ENCODE peak calls at places on chromosome 12, in nine cellular contexts. L, A, R, M, Z, F, G, U and V are unnamed samples.

GRCh38 chr12:6635375-6635855 is 344 bp downstream of the LPAR5 start:
- DNase-seq in U (no peak), L (no peak), F (no peak), A (no peak), R (no peak), Z (no peak), M (peak; percentile 47), G (no peak), V (no peak)

GRCh38 chr12:124236651-124237050 is 58.2 kb upstream of the RFLNA start:
- DNase-seq in G (peak; percentile 20), F (peak; percentile 96), R (no peak), L (no peak), M (no peak), U (peak; percentile 34), A (no peak), Z (peak; percentile 54), V (peak; percentile 87)

GRCh38 chr12:27751386-27752047 is 28.5 kb upstream of the KLHL42 start:
- DNase-seq in M (no peak), L (no peak), A (no peak), Z (no peak), U (no peak), F (no peak), R (no peak), G (no peak), V (no peak)

GRCh38 chr12:66804555-66804954 is 125.7 kb upstream of the GRIP1 start:
- DNase-seq in F (no peak), Z (no peak), A (no peak), G (no peak), M (no peak), U (no peak), R (no peak), L (no peak), V (no peak)

GRCh38 chr12:2008677-2009076 is 4.4 kb upstream of the DCP1B start:
- DNase-seq in R (no peak), G (peak; percentile 86), U (no peak), L (no peak), A (no peak), M (no peak), Z (no peak), F (peak; percentile 33), V (no peak)

GRCh38 chr12:50411051-50411660 is 10.5 kb downstream of the LARP4 start:
- DNase-seq in U (no peak), Z (no peak), M (no peak), A (no peak), L (no peak), R (no peak), G (peak; percentile 20), F (no peak), V (no peak)

GRCh38 chr12:102816816-102817434 is 100.1 kb downstream of the PAH start:
- DNase-seq in M (no peak), Z (peak; percentile 16), F (peak; percentile 4), R (no peak), G (peak; percentile 27), A (no peak), U (peak; percentile 6), L (no peak), V (no peak)

GRCh38 chr12:109625131-109625559 is 51.6 kb downstream of the MVK start:
- DNase-seq in U (peak; percentile 29), Z (peak; percentile 89), A (no peak), F (peak; percentile 19), R (no peak), L (no peak), G (no peak), M (no peak), V (peak; percentile 18)

GRCh38 chr12:752673-753400 is 458 bp downstream of the WNK1 start:
- DNase-seq in U (peak; percentile 33), L (peak; percentile 16), A (peak; percentile 24), G (peak; percentile 48), M (peak; percentile 40), Z (no peak), R (peak; percentile 21), F (no peak), V (no peak)

GRCh38 chr12:60194682-60195081 is 598.9 kb downstream of the SLC16A7 start:
- DNase-seq in U (no peak), Z (no peak), F (peak; percentile 27), G (peak; percentile 53), R (no peak), A (no peak), M (no peak), L (no peak), V (no peak)

GRCh38 chr12:50221228-50222008 is 54.2 kb upstream of the CERS5 start:
- DNase-seq in Z (no peak), A (no peak), F (peak; percentile 83), M (no peak), L (peak; percentile 95), G (peak; percentile 96), U (peak; percentile 92), R (no peak), V (peak; percentile 75)

GRCh38 chr12:121357331-121357730 is 5.1 kb upstream of the ANAPC5 start:
- DNase-seq in Z (no peak), M (no peak), A (no peak), R (no peak), G (no peak), F (no peak), L (no peak), U (no peak), V (no peak)

GRCh38 chr12:1013618-1014489 is 22.8 kb downstream of the ERC1 start:
- DNase-seq in R (no peak), L (no peak), M (no peak), G (peak; percentile 86), U (peak; percentile 76), F (peak; percentile 79), A (no peak), Z (no peak), V (no peak)

GRCh38 chr12:102565555-102565954 is 85.2 kb upstream of the IGF1 start:
- DNase-seq in M (no peak), R (no peak), U (no peak), G (no peak), Z (no peak), F (no peak), A (no peak), L (no peak), V (no peak)

GRCh38 chr12:54371328-54372112 is 7.2 kb upstream of the GPR84 start:
- DNase-seq in M (no peak), Z (no peak), U (no peak), L (no peak), R (no peak), F (no peak), G (peak; percentile 80), A (no peak), V (no peak)

GRCh38 chr12:45615268-45615667 is 114.2 kb upstream of the ARID2 start:
- DNase-seq in A (no peak), M (no peak), L (peak; percentile 36), G (peak; percentile 65), R (no peak), Z (no peak), U (peak; percentile 41), F (peak; percentile 71), V (no peak)

GRCh38 chr12:112823582-112824149 is 32.1 kb downstream of the RPH3A start:
- DNase-seq in M (no peak), A (no peak), R (no peak), Z (no peak), L (no peak), G (no peak), U (no peak), F (no peak), V (no peak)

GRCh38 chr12:12807970-12808702 is 5.0 kb upstream of the DDX47 start:
- DNase-seq in R (no peak), M (peak; percentile 77), Z (no peak), F (no peak), A (peak; percentile 33), G (peak; percentile 38), U (no peak), L (no peak), V (no peak)

GRCh38 chr12:124568431-124569374 is 1.3 kb upstream of the NCOR2 start:
- DNase-seq in M (no peak), A (no peak), L (peak; percentile 88), U (peak; percentile 93), R (no peak), F (peak; percentile 94), Z (peak; percentile 62), G (peak; percentile 96), V (peak; percentile 80)

GRCh38 chr12:75526655-75527511 is 15.5 kb upstream of the KRR1 start:
- DNase-seq in A (no peak), G (peak; percentile 88), R (no peak), M (peak; percentile 17), L (no peak), Z (peak; percentile 5), F (peak; percentile 47), U (peak; percentile 44), V (no peak)

GRCh38 chr12:64794305-64794704 is 30.1 kb upstream of the TBC1D30 start:
- DNase-seq in R (no peak), Z (no peak), L (no peak), U (no peak), G (no peak), A (no peak), M (no peak), F (no peak), V (no peak)

GRCh38 chr12:131726-132465 is 65.3 kb downstream of the IQSEC3 start:
- DNase-seq in F (no peak), R (no peak), Z (peak; percentile 65), L (no peak), A (no peak), G (no peak), U (no peak), M (no peak), V (no peak)

GRCh38 chr12:92034858-92035401 is 110.7 kb downstream of the BTG1 start:
- DNase-seq in L (peak; percentile 42), G (peak; percentile 90), A (peak; percentile 18), M (peak; percentile 57), R (no peak), U (no peak), Z (peak; percentile 3), F (peak; percentile 71), V (peak; percentile 56)

GRCh38 chr12:64229796-64230195 is 7.7 kb upstream of the KICS2 start:
- DNase-seq in R (no peak), U (no peak), A (no peak), F (no peak), Z (no peak), G (no peak), M (no peak), L (no peak), V (no peak)

GRCh38 chr12:80838708-80839107 is 99.0 kb downstream of the LIN7A start:
- DNase-seq in A (no peak), G (no peak), R (no peak), L (no peak), U (no peak), F (peak; percentile 56), M (no peak), Z (no peak), V (no peak)

GRCh38 chr12:57162541-57163125 is 15.2 kb upstream of the LRP1-AS start:
- DNase-seq in R (no peak), G (no peak), F (no peak), Z (no peak), U (no peak), A (no peak), M (no peak), L (no peak), V (no peak)

GRCh38 chr12:45914090-45914489 is 76.3 kb downstream of the SCAF11 start:
- DNase-seq in M (no peak), A (no peak), L (peak; percentile 30), Z (peak; percentile 54), G (peak; percentile 59), R (no peak), U (peak; percentile 79), F (peak; percentile 77), V (peak; percentile 67)

GRCh38 chr12:25843976-25844375 is 114.5 kb upstream of the RASSF8 start:
- DNase-seq in L (no peak), M (no peak), F (no peak), A (no peak), U (no peak), G (no peak), R (no peak), Z (no peak), V (no peak)

GRCh38 chr12:93766802-93767523 is 89.8 kb downstream of the CRADD start:
- DNase-seq in M (peak; percentile 70), F (peak; percentile 45), Z (no peak), L (no peak), A (no peak), U (peak; percentile 75), R (no peak), G (peak; percentile 92), V (no peak)

GRCh38 chr12:123761841-123762714 is at the start of gene DNAH10:
- DNase-seq in L (no peak), F (peak; percentile 6), U (no peak), G (peak; percentile 26), Z (no peak), A (no peak), R (no peak), M (peak; percentile 45), V (no peak)

GRCh38 chr12:46303039-46303666 is 34.3 kb upstream of the SLC38A1 start:
- DNase-seq in R (no peak), F (peak; percentile 8), Z (no peak), G (peak; percentile 57), U (no peak), M (peak; percentile 60), A (no peak), L (no peak), V (no peak)